ENCODE peak calls at places on chromosomes 1 and 21, in four cellular contexts. X is HT-29, W is HTR-8/SVneo, Z is nephron progenitor cell. F is an unnamed sample.
A peak's percentile ranks its signal among the peaks of the same experiment; 100 is the strongest.

GRCh38 chr1:84245566-84245965 is 55.9 kb upstream of the SAMD13 start:
- DNase-seq in Z (no peak), X (no peak), W (no peak), F (no peak)

GRCh38 chr1:57551476-57551875 is 127.6 kb upstream of the DAB1 start:
- DNase-seq in W (no peak), Z (no peak), X (no peak), F (no peak)

GRCh38 chr21:44349847-44350772 is 3.3 kb upstream of the TRPM2 start:
- DNase-seq in W (no peak), X (no peak), Z (no peak), F (no peak)

GRCh38 chr1:104953555-104953954 is 1203.9 kb downstream of the AMY1C start:
- DNase-seq in X (no peak), Z (no peak), W (no peak), F (no peak)

GRCh38 chr1:37946703-37947360 is at the start of gene INPP5B:
- DNase-seq in W (peak; percentile 89), X (peak; percentile 79), Z (peak; percentile 80), F (peak; percentile 65)

GRCh38 chr1:240621249-240621648 is 9.3 kb upstream of the GREM2 start:
- DNase-seq in Z (no peak), W (no peak), X (no peak), F (no peak)

GRCh38 chr1:21673277-21673780 is 4.2 kb upstream of the RAP1GAP start:
- DNase-seq in W (no peak), X (no peak), Z (no peak), F (no peak)

GRCh38 chr1:78126506-78126905 is 80.7 kb downstream of the GIPC2 start:
- DNase-seq in W (no peak), X (no peak), Z (no peak), F (no peak)

GRCh38 chr21:34544032-34544496 is 32.1 kb upstream of the KCNE1 start:
- DNase-seq in X (peak; percentile 88), Z (peak; percentile 22), W (peak; percentile 44), F (no peak)

F was measured in AG04450.